ENCODE peak calls at places on chromosomes 4 and X, in six cellular contexts. D, X, G, T, Q and Z are unnamed samples.

GRCh38 chr4:79015406-79015805 is 76.2 kb upstream of the PAQR3 start:
- DNase-seq in T (no peak), X (no peak), G (no peak), D (no peak), Q (no peak), Z (no peak)

GRCh38 chr4:83074086-83074704 is 39.2 kb downstream of the COPS4 start:
- DNase-seq in T (peak; percentile 75), Q (peak; percentile 56), D (no peak), G (peak; percentile 79), X (peak; percentile 70), Z (peak; percentile 76)

GRCh38 chr4:110165382-110166285 is 32.8 kb downstream of the ELOVL6 start:
- DNase-seq in X (peak; percentile 45), Q (peak; percentile 48), T (no peak), D (no peak), G (no peak), Z (no peak)

GRCh38 chrX:115337735-115338134 is 48.2 kb downstream of the LUZP4 start:
- DNase-seq in Q (no peak), D (no peak), X (no peak), T (no peak), G (no peak), Z (no peak)

GRCh38 chr4:181193162-181193930 is 1049.9 kb upstream of the TENM3 start:
- DNase-seq in Q (no peak), X (no peak), T (no peak), D (no peak), G (no peak), Z (no peak)

GRCh38 chr4:155506761-155507160 is 130.0 kb upstream of the MAP9 start:
- DNase-seq in T (no peak), Q (no peak), D (no peak), X (no peak), G (no peak), Z (no peak)

GRCh38 chrX:24149346-24150050 is at the start of gene ZFX:
- DNase-seq in T (peak; percentile 9), Q (peak; percentile 83), D (no peak), X (peak; percentile 63), G (no peak), Z (peak; percentile 81)

GRCh38 chr4:163092093-163092492 is 74.6 kb downstream of the NAF1 start:
- DNase-seq in T (no peak), D (no peak), X (no peak), Q (no peak), G (no peak), Z (no peak)

GRCh38 chr4:92658318-92658717 is 354.6 kb downstream of the GRID2 start:
- DNase-seq in D (no peak), T (no peak), G (no peak), Q (no peak), X (no peak), Z (no peak)

GRCh38 chrX:46965125-46965758 is 53.0 kb downstream of the JADE3 start:
- DNase-seq in G (no peak), X (no peak), D (no peak), T (no peak), Q (no peak), Z (no peak)

GRCh38 chr4:85430697-85431096 is 44.3 kb upstream of the ARHGAP24 start:
- DNase-seq in D (no peak), T (peak; percentile 21), X (no peak), Q (no peak), G (no peak), Z (no peak)

GRCh38 chrX:6448003-6448402 is 86.9 kb downstream of the VCX3A start:
- DNase-seq in G (no peak), D (no peak), T (no peak), X (no peak), Q (no peak), Z (no peak)

GRCh38 chrX:101287402-101287801 is 3.7 kb downstream of the TAF7L start:
- DNase-seq in T (peak; percentile 11), D (no peak), Q (peak; percentile 51), G (peak; percentile 3), X (peak; percentile 49), Z (peak; percentile 3)

GRCh38 chrX:152904151-152905080 is 6.5 kb downstream of the ZNF185 start:
- DNase-seq in G (no peak), Q (peak; percentile 86), T (no peak), X (peak; percentile 62), D (no peak), Z (no peak)

GRCh38 chrX:66504481-66504880 is 134.4 kb downstream of the EDA2R start:
- DNase-seq in Q (no peak), G (no peak), D (no peak), X (no peak), T (no peak), Z (no peak)

GRCh38 chr4:147755567-147756295 is 23.8 kb downstream of the ARHGAP10 start:
- DNase-seq in G (no peak), Q (no peak), X (no peak), T (no peak), D (no peak), Z (no peak)

GRCh38 chr4:61994036-61994435 is 793.9 kb downstream of the ADGRL3 start:
- DNase-seq in D (no peak), G (no peak), X (no peak), T (no peak), Q (no peak), Z (no peak)

GRCh38 chr4:123588631-123589223 is 192.1 kb downstream of the SPRY1 start:
- DNase-seq in T (peak; percentile 86), X (peak; percentile 23), Q (no peak), G (peak; percentile 84), D (no peak), Z (no peak)

GRCh38 chr4:110266136-110266535 is 67.7 kb upstream of the ELOVL6 start:
- DNase-seq in T (no peak), X (no peak), D (no peak), G (no peak), Q (no peak), Z (no peak)

GRCh38 chr4:158008551-158009218 is 164.1 kb downstream of the GASK1B start:
- DNase-seq in X (no peak), T (no peak), G (no peak), Q (no peak), D (no peak), Z (no peak)

GRCh38 chr4:38075370-38076152 is 115.4 kb downstream of the PTTG2 start:
- DNase-seq in D (no peak), Q (no peak), T (peak; percentile 89), X (no peak), G (no peak), Z (peak; percentile 89)

GRCh38 chr4:77174426-77174825 is 17.4 kb downstream of the CCNG2 start:
- DNase-seq in T (no peak), X (no peak), Q (no peak), D (no peak), G (no peak), Z (no peak)

GRCh38 chrX:97858592-97858991 is 974.9 kb downstream of the RPA4 start:
- DNase-seq in Q (no peak), G (no peak), D (no peak), T (no peak), X (no peak), Z (no peak)

GRCh38 chrX:97847885-97848679 is 964.4 kb downstream of the RPA4 start:
- DNase-seq in D (no peak), Q (peak; percentile 1), X (no peak), T (no peak), G (no peak), Z (no peak)

GRCh38 chrX:97850911-97851310 is 967.2 kb downstream of the RPA4 start:
- DNase-seq in X (no peak), D (no peak), Q (no peak), T (no peak), G (no peak), Z (no peak)

DNA sequence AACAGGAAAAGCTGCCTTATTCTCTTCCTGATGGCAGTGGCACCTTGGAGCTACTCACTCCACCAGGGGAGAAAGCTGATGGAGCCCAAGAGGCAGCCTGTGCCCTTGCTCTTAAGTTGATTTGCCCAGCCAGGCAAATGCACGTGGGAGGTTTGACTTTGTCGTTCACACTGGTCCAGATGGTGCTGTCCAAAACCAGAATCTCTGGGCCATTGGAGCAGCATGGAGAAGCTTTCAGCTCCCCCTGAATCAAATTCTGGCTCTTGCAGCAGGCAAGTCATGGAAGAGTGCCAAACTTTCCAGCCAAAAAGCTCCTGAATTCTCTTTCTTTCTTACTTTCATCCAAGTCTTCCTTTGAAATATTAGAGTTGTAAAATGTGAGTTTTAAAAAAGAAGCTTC is 970.4 kb downstream of the RPA4 start:
- DNase-seq in D (no peak), T (no peak), G (no peak), Q (no peak), X (no peak), Z (no peak)
- H3K27ac ChIP-seq in D (no peak overlapping the region), T (no peak overlapping the region), G (no peak overlapping the region), Q (no peak overlapping the region), X (no peak overlapping the region), Z (no peak overlapping the region)

GRCh38 chr4:140070369-140070768 is 83.6 kb downstream of the MAML3 start:
- DNase-seq in G (no peak), D (no peak), X (no peak), Q (no peak), T (no peak), Z (no peak)

GRCh38 chr4:140071043-140071442 is 82.9 kb downstream of the MAML3 start:
- DNase-seq in G (no peak), T (no peak), X (no peak), Q (no peak), D (no peak), Z (no peak)

GRCh38 chr4:140068247-140068646 is 85.7 kb downstream of the MAML3 start:
- DNase-seq in X (no peak), T (no peak), Q (no peak), G (no peak), D (no peak), Z (no peak)

GRCh38 chr4:140069068-140069467 is 84.9 kb downstream of the MAML3 start:
- DNase-seq in G (no peak), X (no peak), Q (no peak), T (no peak), D (no peak), Z (peak; percentile 35)

DNA sequence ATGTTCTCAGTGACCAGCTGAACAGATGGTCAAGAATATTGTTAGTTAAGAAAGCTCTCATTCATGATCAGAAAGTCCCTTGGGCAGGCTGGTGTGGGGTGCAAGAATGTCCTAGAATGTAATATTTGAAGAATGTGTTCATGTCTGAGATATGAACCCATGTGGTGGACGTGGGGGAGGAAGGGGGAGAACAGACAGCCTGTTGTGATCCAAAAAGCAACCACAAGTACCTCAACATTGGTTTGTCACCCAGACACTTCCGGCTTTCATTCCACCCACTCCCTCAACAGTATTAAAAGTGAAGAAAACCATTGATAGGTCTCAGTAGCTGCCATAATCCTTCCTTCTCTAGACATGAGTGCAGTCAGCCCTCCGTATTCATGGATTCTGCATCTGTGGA is 82.2 kb downstream of the MAML3 start:
- DNase-seq in G (peak; percentile 35), X (no peak), T (no peak), D (no peak), Q (no peak), Z (peak; percentile 81)
- TF ChIP-seq GABPA in G (no peak), X (no peak), T (no peak), D (no peak), Q (no peak), Z (no peak)

DNA sequence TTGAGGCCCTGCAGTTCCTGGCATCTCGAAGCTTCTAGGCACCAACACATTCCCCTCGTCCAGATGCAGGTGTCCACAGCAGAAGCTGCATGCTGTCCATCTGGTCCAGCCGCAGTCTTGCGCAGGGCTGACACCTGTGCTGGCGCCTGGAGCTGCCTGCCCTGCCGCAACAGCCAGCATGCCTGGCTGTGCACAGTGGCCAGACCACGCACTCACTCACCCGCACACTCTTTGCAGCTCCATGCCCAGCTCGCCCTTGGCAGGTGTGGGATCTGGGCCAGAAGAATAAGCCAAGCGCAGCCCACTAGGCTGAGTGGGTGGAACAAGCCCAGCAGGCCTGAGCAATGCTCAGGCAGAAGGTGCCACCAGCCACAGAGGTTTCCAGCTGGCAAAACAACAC is 125.6 kb downstream of the PARM1 start:
- DNase-seq in Q (no peak), T (no peak), D (no peak), X (no peak), G (no peak), Z (no peak)
- TF ChIP-seq POLR2AphosphoS5 in Q (no peak), T (no peak), D (no peak), X (no peak), G (no peak), Z (no peak)

GRCh38 chrX:26254436-26254835 is 38.5 kb downstream of the MAGEB5 start:
- DNase-seq in G (no peak), X (no peak), D (no peak), T (no peak), Q (no peak), Z (no peak)
- H3K27ac ChIP-seq in G (no peak overlapping the region), X (no peak overlapping the region), D (no peak overlapping the region), T (no peak overlapping the region), Q (no peak overlapping the region), Z (no peak overlapping the region)